ENCODE peak calls at places on chromosomes 6 and 20, in five cellular contexts. V is GM23338; M is CD4-positive, alpha-beta T cell; A is body of pancreas; W is endodermal cell. U is an unnamed sample.

GRCh38 chr20:36775196-36775595 is 1.6 kb upstream of the DSN1 start:
- DNase-seq in V (no peak), M (no peak), A (no peak), W (no peak), U (no peak)

GRCh38 chr6:87755697-87756671 is 54.0 kb upstream of the AKIRIN2 start:
- DNase-seq in V (no peak), M (no peak), A (no peak), W (no peak), U (no peak)

GRCh38 chr6:52509281-52510212 is 67.3 kb downstream of the TRAM2 start:
- DNase-seq in V (no peak), M (no peak), A (no peak), W (no peak), U (no peak)

GRCh38 chr6:79463721-79464120 is 73.5 kb downstream of the LCA5 start:
- DNase-seq in V (peak), M (no peak), A (no peak), W (peak), U (no peak)

GRCh38 chr6:88810089-88810488 is 153.3 kb downstream of the RNGTT start:
- DNase-seq in V (no peak), M (no peak), A (no peak), W (no peak), U (no peak)

GRCh38 chr20:44810391-44811149 is at the start of gene RIMS4:
- DNase-seq in V (peak), M (no peak), A (no peak), W (peak), U (peak)

GRCh38 chr6:53151676-53152075 is 3.0 kb upstream of the GCM1 start:
- DNase-seq in V (peak), M (no peak), A (no peak), W (peak), U (no peak)

GRCh38 chr6:30025197-30025596 is 35.9 kb upstream of the POLR1H start:
- DNase-seq in V (no peak), M (no peak), A (no peak), W (no peak), U (no peak)

GRCh38 chr6:159312204-159312603 is 143.0 kb downstream of the FNDC1 start:
- DNase-seq in V (no peak), M (no peak), A (no peak), W (no peak), U (no peak)

GRCh38 chr20:4730782-4731181 is 9.1 kb downstream of the PRND start:
- DNase-seq in V (peak), M (no peak), A (no peak), W (peak), U (no peak)

GRCh38 chr6:127515234-127515793 is 3.8 kb downstream of the MTCL3 start:
- DNase-seq in V (peak), M (peak), A (peak), W (peak), U (peak)

GRCh38 chr20:2297352-2297717 is 1.5 kb downstream of the TGM3 start:
- DNase-seq in V (peak), M (no peak), A (peak), W (peak), U (no peak)

GRCh38 chr20:47038581-47039560 is 144.2 kb downstream of the EYA2 start:
- DNase-seq in V (no peak), M (no peak), A (no peak), W (no peak), U (no peak)

GRCh38 chr20:47825011-47825762 is 39.9 kb upstream of the SULF2 start:
- DNase-seq in V (no peak), M (no peak), A (no peak), W (no peak), U (no peak)

GRCh38 chr6:108841377-108841855 is 6.8 kb upstream of the ARMC2 start:
- DNase-seq in V (no peak), M (no peak), A (no peak), W (no peak), U (no peak)

GRCh38 chr20:56181593-56181992 is 66.9 kb upstream of the MC3R start:
- DNase-seq in V (no peak), M (no peak), A (no peak), W (no peak), U (no peak)

GRCh38 chr20:57678340-57678739 is 31.5 kb downstream of the PMEPA1 start:
- DNase-seq in V (no peak), M (no peak), A (no peak), W (no peak), U (peak)

GRCh38 chr6:66103354-66103753 is 396.3 kb upstream of the EYS start:
- DNase-seq in V (no peak), M (no peak), A (no peak), W (no peak), U (no peak)

GRCh38 chr6:118881440-118882313 is 12.3 kb upstream of the ASF1A start:
- DNase-seq in V (peak), M (no peak), A (no peak), W (peak), U (no peak)

GRCh38 chr6:45504947-45505346 is 127.2 kb upstream of the SUPT3H start:
- DNase-seq in V (peak), M (no peak), A (peak), W (peak), U (no peak)

GRCh38 chr20:22615425-22615824 is 31.1 kb upstream of the FOXA2 start:
- DNase-seq in V (no peak), M (no peak), A (no peak), W (no peak), U (no peak)

GRCh38 chr6:127481628-127482027 is 22.4 kb upstream of the KIAA0408 start:
- DNase-seq in V (peak), M (no peak), A (no peak), W (no peak), U (no peak)

GRCh38 chr6:5752282-5752681 is 254.4 kb downstream of the NRN1 start:
- DNase-seq in V (peak), M (no peak), A (no peak), W (peak), U (peak)

GRCh38 chr6:106249658-106250057 is 75.9 kb downstream of the ATG5 start:
- DNase-seq in V (no peak), M (no peak), A (no peak), W (no peak), U (no peak)

GRCh38 chr6:13014551-13015378 is 298.2 kb downstream of the PHACTR1 start:
- DNase-seq in V (peak), M (no peak), A (peak), W (peak), U (no peak)

GRCh38 chr20:24965065-24965919 is 16.2 kb downstream of the CST7 start:
- DNase-seq in V (no peak), M (no peak), A (no peak), W (peak), U (no peak)

GRCh38 chr20:40317156-40317790 is 371.8 kb downstream of the MAFB start:
- DNase-seq in V (no peak), M (no peak), A (no peak), W (no peak), U (no peak)

GRCh38 chr6:159693894-159694545 is 979 bp upstream of the SOD2 start:
- DNase-seq in V (peak), M (peak), A (peak), W (peak), U (peak)

GRCh38 chr6:71171478-71172070 is 117.0 kb upstream of the OGFRL1 start:
- DNase-seq in V (no peak), M (no peak), A (no peak), W (no peak), U (no peak)

GRCh38 chr20:32823078-32823477 is 3.3 kb downstream of the MAPRE1 start:
- DNase-seq in V (no peak), M (no peak), A (no peak), W (no peak), U (no peak)

GRCh38 chr20:45944965-45945677 is 10.6 kb downstream of the PCIF1 start:
- DNase-seq in V (peak), M (no peak), A (peak), W (no peak), U (no peak)

GRCh38 chr6:20688710-20689500 is 154.6 kb downstream of the CDKAL1 start:
- DNase-seq in V (no peak), M (no peak), A (no peak), W (peak), U (no peak)

GRCh38 chr6:38935051-38935450 is 113.5 kb upstream of the GLP1R start:
- DNase-seq in V (no peak), M (no peak), A (peak), W (no peak), U (no peak)

GRCh38 chr6:38925110-38925509 is 123.5 kb upstream of the GLP1R start:
- DNase-seq in V (no peak), M (no peak), A (no peak), W (no peak), U (no peak)

GRCh38 chr6:38933426-38933825 is 115.2 kb upstream of the GLP1R start:
- DNase-seq in V (peak), M (no peak), A (no peak), W (no peak), U (no peak)

GRCh38 chr6:38929560-38929959 is 119.0 kb upstream of the GLP1R start:
- DNase-seq in V (no peak), M (no peak), A (no peak), W (no peak), U (no peak)
- H3K27ac ChIP-seq in V (no peak), M (no peak), A (no peak), W (no peak), U (no peak)

GRCh38 chr6:157978021-157978783 is 3.5 kb upstream of the SYNJ2 start:
- DNase-seq in V (no peak), M (no peak), A (no peak), W (no peak), U (no peak)
- H3K27ac ChIP-seq in V (no peak), M (no peak), A (no peak), W (no peak), U (no peak)

GRCh38 chr6:125858427-125859320 is 67.9 kb downstream of the NCOA7 start:
- DNase-seq in V (peak), M (no peak), A (peak), W (peak), U (no peak)
- H3K27ac ChIP-seq in V (no peak), M (no peak), A (no peak), W (no peak), U (peak)

GRCh38 chr6:85419046-85419759 is 30.7 kb upstream of the NT5E start:
- DNase-seq in V (no peak), M (no peak), A (no peak), W (no peak), U (no peak)

GRCh38 chr6:85425997-85426396 is 23.9 kb upstream of the NT5E start:
- DNase-seq in V (no peak), M (no peak), A (no peak), W (no peak), U (no peak)

GRCh38 chr6:85421963-85422362 is 27.9 kb upstream of the NT5E start:
- DNase-seq in V (no peak), M (no peak), A (no peak), W (no peak), U (no peak)

GRCh38 chr6:85424981-85425380 is 24.9 kb upstream of the NT5E start:
- DNase-seq in V (no peak), M (no peak), A (no peak), W (no peak), U (no peak)

DNA sequence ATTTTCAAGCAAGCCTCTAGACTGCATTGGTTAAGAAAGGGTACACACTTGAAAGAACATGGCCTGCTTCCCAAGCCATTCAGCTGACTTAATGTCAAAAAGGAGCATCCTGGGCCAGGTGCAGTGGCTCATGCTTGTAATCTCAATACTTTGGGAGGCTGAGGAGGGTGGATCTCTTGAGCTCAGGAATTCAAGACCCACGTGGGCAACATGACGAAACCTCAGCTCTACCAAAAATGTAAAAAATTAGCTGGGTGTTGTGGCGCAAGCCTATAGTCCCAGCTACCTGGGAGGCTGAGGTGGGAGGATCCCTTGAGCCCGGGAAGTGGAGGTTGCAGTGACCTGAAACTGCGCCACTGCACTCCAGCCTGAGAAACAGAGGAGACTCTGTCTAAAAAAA is 26.9 kb upstream of the NT5E start:
- DNase-seq in V (no peak), M (no peak), A (no peak), W (no peak), U (no peak)
- H3K27ac ChIP-seq in V (no peak), M (no peak), A (no peak), W (no peak), U (no peak)

GRCh38 chr6:34412054-34412453 is 13.8 kb downstream of the RPS10 start:
- DNase-seq in V (no peak), M (no peak), A (no peak), W (no peak), U (peak)

GRCh38 chr6:34412643-34413214 is 13.1 kb downstream of the RPS10 start:
- DNase-seq in V (no peak), M (no peak), A (no peak), W (no peak), U (no peak)

GRCh38 chr6:34416877-34417371 is 8.9 kb downstream of the RPS10 start:
- DNase-seq in V (no peak), M (no peak), A (no peak), W (no peak), U (no peak)

GRCh38 chr6:34418367-34418766 is 7.5 kb downstream of the RPS10 start:
- DNase-seq in V (no peak), M (no peak), A (no peak), W (no peak), U (no peak)

GRCh38 chr6:34414999-34415858 is 10.6 kb downstream of the RPS10 start:
- DNase-seq in V (peak), M (peak), A (peak), W (no peak), U (peak)
- H3K27ac ChIP-seq in V (peak), M (no peak), A (peak), W (no peak), U (peak)

U was measured in caudate nucleus.